ENCODE peak calls at places on chromosomes 16 and 17, in nine cellular contexts. K is endothelial cell of umbilical vein, C is SW480, Q is dermis blood vessel endothelial cell, R is heart right ventricle, O is progenitor cell of endocrine pancreas, V is iPS DF 6.9, Z is fibroblast of lung, B is epithelial cell of esophagus. X is an unnamed sample.

GRCh38 chr16:728131-728889 is 1.4 kb downstream of the HAGHL start:
- DNase-seq in K (peak), C (peak), V (no peak), O (no peak), Z (peak), Q (peak), B (peak), R (no peak), X (no peak)

GRCh38 chr17:44916781-44917241 is 1.5 kb upstream of the GFAP start:
- DNase-seq in K (peak), R (peak), Z (peak), B (peak), C (no peak), O (no peak), Q (peak), V (no peak), X (no peak)

GRCh38 chr17:27562777-27563455 is 68.1 kb upstream of the LGALS9 start:
- DNase-seq in O (no peak), C (no peak), Z (peak), K (peak), R (no peak), V (no peak), Q (peak), B (no peak), X (no peak)

GRCh38 chr16:13372421-13372820 is 471.0 kb downstream of the SHISA9 start:
- DNase-seq in V (no peak), K (no peak), B (no peak), Q (no peak), C (no peak), Z (no peak), R (no peak), O (no peak), X (no peak)

GRCh38 chr16:17467923-17468540 is 2.7 kb downstream of the XYLT1 start:
- DNase-seq in Z (peak), B (no peak), K (no peak), O (peak), Q (peak), R (peak), C (peak), V (no peak), X (no peak)

GRCh38 chr16:30488764-30489595 is 16.4 kb downstream of the ITGAL start:
- DNase-seq in B (no peak), C (no peak), O (peak), R (no peak), V (no peak), Q (no peak), Z (no peak), K (no peak), X (no peak)

GRCh38 chr16:89407925-89408300 is 82.4 kb downstream of the ANKRD11 start:
- DNase-seq in Q (no peak), B (no peak), V (no peak), Z (no peak), K (peak), R (no peak), C (no peak), O (no peak), X (no peak)

GRCh38 chr17:63930951-63931575 is 1.1 kb downstream of the CD79B start:
- DNase-seq in O (no peak), Q (peak), C (no peak), B (no peak), V (no peak), K (no peak), R (peak), Z (no peak), X (no peak)

GRCh38 chr17:77280304-77280910 is 139.6 kb downstream of the SEC14L1 start:
- DNase-seq in O (no peak), R (no peak), C (peak), V (no peak), K (peak), Z (peak), Q (peak), B (peak), X (no peak)

GRCh38 chr16:48146131-48146530 is 9.7 kb downstream of the ABCC12 start:
- DNase-seq in Z (no peak), Q (no peak), O (no peak), R (no peak), B (no peak), K (no peak), V (no peak), C (no peak), X (no peak)

GRCh38 chr17:71412803-71413202 is 708.0 kb upstream of the SOX9 start:
- DNase-seq in R (no peak), B (peak), O (no peak), K (no peak), Z (peak), C (peak), V (no peak), Q (no peak), X (no peak)

GRCh38 chr17:9367186-9367585 is 208.4 kb downstream of the STX8 start:
- DNase-seq in K (no peak), Q (peak), O (no peak), B (no peak), C (no peak), V (no peak), R (peak), Z (no peak), X (no peak)

GRCh38 chr17:82930924-82931695 is 91.3 kb upstream of the ZNF750 start:
- DNase-seq in O (no peak), Z (no peak), V (no peak), R (no peak), K (no peak), C (no peak), B (no peak), Q (no peak), X (no peak)

GRCh38 chr16:20023190-20023589 is 50.5 kb downstream of the GPR139 start:
- DNase-seq in K (peak), V (no peak), O (peak), B (peak), Q (peak), Z (peak), C (peak), R (no peak), X (no peak)

GRCh38 chr16:88376053-88376834 is 6.5 kb upstream of the ZNF469 start:
- DNase-seq in O (no peak), Q (no peak), K (no peak), R (no peak), B (no peak), Z (peak), V (no peak), C (no peak), X (no peak)

GRCh38 chr16:4344659-4345438 is 6.3 kb downstream of the PAM16 start:
- DNase-seq in K (no peak), R (no peak), Q (peak), Z (peak), V (no peak), C (no peak), O (no peak), B (peak), X (peak)

GRCh38 chr16:55297062-55297909 is 26.7 kb upstream of the IRX6 start:
- DNase-seq in Z (peak), K (no peak), R (no peak), V (no peak), C (peak), O (no peak), B (peak), Q (no peak), X (no peak)

GRCh38 chr17:18039535-18040286 is 503 bp downstream of the GID4 start:
- DNase-seq in B (peak), V (no peak), O (peak), K (peak), C (peak), Z (no peak), Q (peak), R (no peak), X (no peak)

X was measured in NCI-H2081 treated with DMSO at 0.1 percent for 48 hours.